ENCODE peak calls at places on chromosome 18, in eight cellular contexts. One of them, this sample, is unnamed.
A peak's percentile ranks its signal among the peaks of the same experiment; 100 is the strongest.

GRCh38 chr18:47912343-47912742 is 18.1 kb downstream of the SMAD2 start:
- DNase-seq in stimulated activated CD4-positive, alpha-beta T cell treated with anti-CD3 and anti-CD28 coated beads, Interleukin-15, amount 100 ng/mL, for 1 hour: no peak
- DNase-seq in EL: no peak
- DNase-seq in HTR-8/SVneo: no peak
- DNase-seq in small intestine: peak; percentile 29
- DNase-seq in mesendoderm: no peak
- DNase-seq in neural progenitor cell: no peak
- DNase-seq in A172: no peak
- DNase-seq in this sample: no peak

GRCh38 chr18:54712315-54712714 is 116.0 kb upstream of the RAB27B start:
- DNase-seq in stimulated activated CD4-positive, alpha-beta T cell treated with anti-CD3 and anti-CD28 coated beads, Interleukin-15, amount 100 ng/mL, for 1 hour: no peak
- DNase-seq in EL: peak; percentile 85
- DNase-seq in HTR-8/SVneo: peak; percentile 32
- DNase-seq in small intestine: no peak
- DNase-seq in mesendoderm: no peak
- DNase-seq in neural progenitor cell: no peak
- DNase-seq in A172: peak; percentile 49
- DNase-seq in this sample: no peak

GRCh38 chr18:76363451-76364120 is 131.5 kb downstream of the ZNF516 start:
- DNase-seq in stimulated activated CD4-positive, alpha-beta T cell treated with anti-CD3 and anti-CD28 coated beads, Interleukin-15, amount 100 ng/mL, for 1 hour: no peak
- DNase-seq in EL: peak; percentile 93
- DNase-seq in HTR-8/SVneo: peak; percentile 13
- DNase-seq in small intestine: no peak
- DNase-seq in mesendoderm: no peak
- DNase-seq in neural progenitor cell: no peak
- DNase-seq in A172: peak; percentile 54
- DNase-seq in this sample: no peak

GRCh38 chr18:34866739-34867138 is 156.6 kb downstream of the DTNA start:
- DNase-seq in stimulated activated CD4-positive, alpha-beta T cell treated with anti-CD3 and anti-CD28 coated beads, Interleukin-15, amount 100 ng/mL, for 1 hour: no peak
- DNase-seq in EL: peak; percentile 17
- DNase-seq in HTR-8/SVneo: no peak
- DNase-seq in small intestine: no peak
- DNase-seq in mesendoderm: peak; percentile 28
- DNase-seq in neural progenitor cell: peak; percentile 27
- DNase-seq in A172: no peak
- DNase-seq in this sample: no peak

GRCh38 chr18:66077066-66077465 is 326.3 kb downstream of the CDH7 start:
- DNase-seq in stimulated activated CD4-positive, alpha-beta T cell treated with anti-CD3 and anti-CD28 coated beads, Interleukin-15, amount 100 ng/mL, for 1 hour: no peak
- DNase-seq in EL: no peak
- DNase-seq in HTR-8/SVneo: no peak
- DNase-seq in small intestine: no peak
- DNase-seq in mesendoderm: no peak
- DNase-seq in neural progenitor cell: no peak
- DNase-seq in A172: no peak
- DNase-seq in this sample: no peak

GRCh38 chr18:67710639-67711038 is 194.1 kb upstream of the DSEL start:
- DNase-seq in stimulated activated CD4-positive, alpha-beta T cell treated with anti-CD3 and anti-CD28 coated beads, Interleukin-15, amount 100 ng/mL, for 1 hour: no peak
- DNase-seq in EL: no peak
- DNase-seq in HTR-8/SVneo: no peak
- DNase-seq in small intestine: peak; percentile 40
- DNase-seq in mesendoderm: peak; percentile 68
- DNase-seq in neural progenitor cell: peak; percentile 14
- DNase-seq in A172: no peak
- DNase-seq in this sample: no peak

GRCh38 chr18:38241216-38241615 is 675.6 kb upstream of the CELF4 start:
- DNase-seq in stimulated activated CD4-positive, alpha-beta T cell treated with anti-CD3 and anti-CD28 coated beads, Interleukin-15, amount 100 ng/mL, for 1 hour: no peak
- DNase-seq in EL: no peak
- DNase-seq in HTR-8/SVneo: no peak
- DNase-seq in small intestine: no peak
- DNase-seq in mesendoderm: no peak
- DNase-seq in neural progenitor cell: no peak
- DNase-seq in A172: peak; percentile 27
- DNase-seq in this sample: no peak

GRCh38 chr18:61308795-61309393 is 24.3 kb upstream of the CDH20 start:
- DNase-seq in stimulated activated CD4-positive, alpha-beta T cell treated with anti-CD3 and anti-CD28 coated beads, Interleukin-15, amount 100 ng/mL, for 1 hour: no peak
- DNase-seq in EL: peak; percentile 15
- DNase-seq in HTR-8/SVneo: no peak
- DNase-seq in small intestine: no peak
- DNase-seq in mesendoderm: no peak
- DNase-seq in neural progenitor cell: peak; percentile 28
- DNase-seq in A172: no peak
- DNase-seq in this sample: peak; percentile 62

GRCh38 chr18:55290898-55291297 is 297.1 kb downstream of the TCF4 start:
- DNase-seq in stimulated activated CD4-positive, alpha-beta T cell treated with anti-CD3 and anti-CD28 coated beads, Interleukin-15, amount 100 ng/mL, for 1 hour: no peak
- DNase-seq in EL: peak; percentile 79
- DNase-seq in HTR-8/SVneo: peak; percentile 4
- DNase-seq in small intestine: no peak
- DNase-seq in mesendoderm: peak; percentile 71
- DNase-seq in neural progenitor cell: no peak
- DNase-seq in A172: peak; percentile 13
- DNase-seq in this sample: no peak

GRCh38 chr18:39178171-39178570 is 1612.6 kb upstream of the CELF4 start:
- DNase-seq in stimulated activated CD4-positive, alpha-beta T cell treated with anti-CD3 and anti-CD28 coated beads, Interleukin-15, amount 100 ng/mL, for 1 hour: no peak
- DNase-seq in EL: no peak
- DNase-seq in HTR-8/SVneo: no peak
- DNase-seq in small intestine: no peak
- DNase-seq in mesendoderm: no peak
- DNase-seq in neural progenitor cell: no peak
- DNase-seq in A172: no peak
- DNase-seq in this sample: peak; percentile 63

GRCh38 chr18:58223717-58224424 is 179.8 kb downstream of the NEDD4L start:
- DNase-seq in stimulated activated CD4-positive, alpha-beta T cell treated with anti-CD3 and anti-CD28 coated beads, Interleukin-15, amount 100 ng/mL, for 1 hour: no peak
- DNase-seq in EL: peak; percentile 96
- DNase-seq in HTR-8/SVneo: peak; percentile 79
- DNase-seq in small intestine: peak; percentile 91
- DNase-seq in mesendoderm: peak; percentile 51
- DNase-seq in neural progenitor cell: no peak
- DNase-seq in A172: peak; percentile 83
- DNase-seq in this sample: peak; percentile 44

GRCh38 chr18:24231773-24232735 is 93.2 kb downstream of the CABYR start:
- DNase-seq in stimulated activated CD4-positive, alpha-beta T cell treated with anti-CD3 and anti-CD28 coated beads, Interleukin-15, amount 100 ng/mL, for 1 hour: no peak
- DNase-seq in EL: peak; percentile 4
- DNase-seq in HTR-8/SVneo: no peak
- DNase-seq in small intestine: peak; percentile 87
- DNase-seq in mesendoderm: no peak
- DNase-seq in neural progenitor cell: no peak
- DNase-seq in A172: peak; percentile 42
- DNase-seq in this sample: no peak

GRCh38 chr18:34990571-34990970 is 50.6 kb upstream of the MAPRE2 start:
- DNase-seq in stimulated activated CD4-positive, alpha-beta T cell treated with anti-CD3 and anti-CD28 coated beads, Interleukin-15, amount 100 ng/mL, for 1 hour: no peak
- DNase-seq in EL: peak; percentile 70
- DNase-seq in HTR-8/SVneo: no peak
- DNase-seq in small intestine: no peak
- DNase-seq in mesendoderm: no peak
- DNase-seq in neural progenitor cell: no peak
- DNase-seq in A172: peak; percentile 82
- DNase-seq in this sample: no peak

GRCh38 chr18:48356151-48356745 is 52.9 kb downstream of the ZBTB7C start:
- DNase-seq in stimulated activated CD4-positive, alpha-beta T cell treated with anti-CD3 and anti-CD28 coated beads, Interleukin-15, amount 100 ng/mL, for 1 hour: no peak
- DNase-seq in EL: no peak
- DNase-seq in HTR-8/SVneo: no peak
- DNase-seq in small intestine: no peak
- DNase-seq in mesendoderm: no peak
- DNase-seq in neural progenitor cell: no peak
- DNase-seq in A172: no peak
- DNase-seq in this sample: no peak

GRCh38 chr18:23283933-23284430 is 148.7 kb downstream of the CABLES1 start:
- DNase-seq in stimulated activated CD4-positive, alpha-beta T cell treated with anti-CD3 and anti-CD28 coated beads, Interleukin-15, amount 100 ng/mL, for 1 hour: no peak
- DNase-seq in EL: peak; percentile 77
- DNase-seq in HTR-8/SVneo: no peak
- DNase-seq in small intestine: peak; percentile 35
- DNase-seq in mesendoderm: peak; percentile 99
- DNase-seq in neural progenitor cell: no peak
- DNase-seq in A172: peak; percentile 88
- DNase-seq in this sample: no peak

GRCh38 chr18:79952996-79953559 is 1.6 kb upstream of the SLC66A2 start:
- DNase-seq in stimulated activated CD4-positive, alpha-beta T cell treated with anti-CD3 and anti-CD28 coated beads, Interleukin-15, amount 100 ng/mL, for 1 hour: no peak
- DNase-seq in EL: no peak
- DNase-seq in HTR-8/SVneo: no peak
- DNase-seq in small intestine: peak; percentile 54
- DNase-seq in mesendoderm: peak; percentile 53
- DNase-seq in neural progenitor cell: peak; percentile 72
- DNase-seq in A172: no peak
- DNase-seq in this sample: peak; percentile 45

This sample was measured in retina.